ENCODE peak calls at places on chromosomes 2 and 18, in five cellular contexts. C is ascending aorta, O is neural progenitor cell, Q is adrenal gland, H is lung. R is an unnamed sample.

GRCh38 chr2:224561234-224562005 is 23.7 kb downstream of the CUL3 start:
- DNase-seq in C (no peak), O (no peak), Q (no peak), H (no peak), R (no peak)

GRCh38 chr2:215535726-215536125 is 99.9 kb upstream of the FN1 start:
- DNase-seq in O (no peak), Q (no peak), C (no peak), H (no peak), R (no peak)

GRCh38 chr2:16473575-16473974 is 192.1 kb downstream of the CYRIA start:
- DNase-seq in Q (no peak), O (no peak), C (no peak), H (no peak), R (no peak)

GRCh38 chr2:186919272-186919671 is 70.3 kb upstream of the ZSWIM2 start:
- DNase-seq in H (no peak), Q (no peak), O (no peak), C (no peak), R (peak; percentile 41)

GRCh38 chr2:10868021-10868420 is 43.7 kb upstream of the KCNF1 start:
- DNase-seq in C (no peak), O (no peak), Q (no peak), H (no peak), R (no peak)

GRCh38 chr2:157627594-157628281 is 926 bp downstream of the ACVR1C start:
- DNase-seq in Q (no peak), C (no peak), H (peak; percentile 29), O (peak; percentile 44), R (no peak)

GRCh38 chr2:231425811-231426703 is 30.5 kb downstream of the B3GNT7 start:
- DNase-seq in C (no peak), Q (no peak), H (no peak), O (no peak), R (no peak)

GRCh38 chr2:134232868-134233732 is 20.8 kb upstream of the MGAT5 start:
- DNase-seq in H (no peak), C (no peak), Q (no peak), O (no peak), R (no peak)

GRCh38 chr2:10235099-10235908 is 67.4 kb upstream of the HPCAL1 start:
- DNase-seq in C (no peak), O (no peak), Q (no peak), H (no peak), R (peak; percentile 82)

GRCh38 chr18:76528477-76529432 is 33.7 kb upstream of the ZNF516 start:
- DNase-seq in O (peak; percentile 40), Q (peak; percentile 49), H (no peak), C (no peak), R (no peak)
- H3K4me3 ChIP-seq in O (no peak overlapping the region), Q (peak overlapping the region; percentile 89), H (peak overlapping the region; percentile 27), C (peak overlapping the region; percentile 35), R (no peak overlapping the region)

GRCh38 chr2:171858397-171858958 is 35.6 kb downstream of the SLC25A12 start:
- DNase-seq in Q (no peak), C (no peak), H (no peak), O (no peak), R (no peak)

GRCh38 chr2:171852489-171852888 is 41.6 kb downstream of the SLC25A12 start:
- DNase-seq in Q (no peak), C (no peak), H (no peak), O (no peak), R (no peak)

GRCh38 chr2:171855401-171855800 is 38.6 kb downstream of the SLC25A12 start:
- DNase-seq in Q (no peak), H (no peak), C (no peak), O (no peak), R (no peak)
- H3K36me3 ChIP-seq in Q (no peaks in the 10 kb centered on the region), H (peaks cover 4% of the 10 kb centered on the region), C (peaks cover 4% of the 10 kb centered on the region), O (no peaks in the 10 kb centered on the region), R (peaks cover 13% of the 10 kb centered on the region)

DNA sequence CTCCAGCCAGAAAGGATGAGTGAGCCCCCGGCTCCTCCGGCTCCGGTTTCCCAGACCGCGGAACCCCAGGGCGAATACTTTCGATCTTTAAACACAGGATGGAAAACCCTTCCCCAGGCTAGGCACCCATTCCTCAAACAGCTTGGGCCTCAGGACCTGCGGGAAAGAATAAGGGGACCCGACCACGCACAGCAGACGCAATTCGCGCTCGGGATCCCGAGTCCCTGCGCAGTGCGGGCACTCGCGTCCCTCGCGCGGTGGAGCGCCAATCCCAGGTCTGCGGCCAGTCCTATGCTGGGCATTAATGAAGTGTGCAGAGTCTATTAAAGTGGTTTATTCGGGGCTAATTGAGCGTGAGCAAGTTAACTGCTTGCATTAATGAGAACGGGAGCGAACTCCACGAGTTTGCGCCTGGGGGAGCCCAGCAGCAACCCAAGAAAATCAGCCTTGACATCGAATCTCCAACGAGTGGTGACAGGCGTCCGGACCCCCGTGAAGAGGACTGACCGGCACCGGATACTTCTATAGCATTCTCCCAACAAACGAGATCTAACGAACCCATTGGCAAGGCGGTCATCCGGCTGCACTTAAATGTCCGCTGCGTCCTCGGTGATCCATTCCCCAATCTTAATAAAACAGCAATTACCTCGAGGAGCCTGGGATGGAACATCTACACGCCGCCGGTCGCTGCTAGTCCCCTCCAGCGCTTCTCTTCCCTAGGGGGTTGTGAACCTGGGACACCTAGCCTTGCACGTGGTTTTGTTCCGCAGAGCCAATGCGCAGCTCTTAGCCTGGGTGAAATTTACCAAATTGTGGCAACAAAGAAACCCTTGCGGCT is 1.7 kb downstream of the OSR1 start:
- DNase-seq in Q (no peak), C (no peak), O (peak; percentile 67), H (no peak), R (no peak)
- H3K9me3 ChIP-seq in Q (no peaks in the 10 kb centered on the region), C (no peaks in the 10 kb centered on the region), O (no peaks in the 10 kb centered on the region), H (peaks cover 5% of the 10 kb centered on the region), R (no peaks in the 10 kb centered on the region)

GRCh38 chr2:14285812-14286211 is 346.7 kb upstream of the LRATD1 start:
- DNase-seq in O (no peak), H (no peak), C (no peak), Q (no peak), R (no peak)
- H3K4me3 ChIP-seq in O (no peak overlapping the region), H (no peak overlapping the region), C (no peak overlapping the region), Q (no peak overlapping the region), R (no peak overlapping the region)

GRCh38 chr18:12431561-12431960 is 23.8 kb downstream of the PRELID3A start:
- DNase-seq in H (no peak), O (no peak), Q (no peak), C (no peak), R (no peak)

GRCh38 chr18:12430137-12430990 is 22.6 kb downstream of the PRELID3A start:
- DNase-seq in C (no peak), O (no peak), Q (no peak), H (no peak), R (no peak)

GRCh38 chr18:12426924-12427323 is 19.2 kb downstream of the PRELID3A start:
- DNase-seq in H (no peak), O (no peak), C (no peak), Q (no peak), R (no peak)

GRCh38 chr18:12429556-12429955 is 21.8 kb downstream of the PRELID3A start:
- DNase-seq in H (no peak), O (no peak), Q (no peak), C (no peak), R (no peak)

DNA sequence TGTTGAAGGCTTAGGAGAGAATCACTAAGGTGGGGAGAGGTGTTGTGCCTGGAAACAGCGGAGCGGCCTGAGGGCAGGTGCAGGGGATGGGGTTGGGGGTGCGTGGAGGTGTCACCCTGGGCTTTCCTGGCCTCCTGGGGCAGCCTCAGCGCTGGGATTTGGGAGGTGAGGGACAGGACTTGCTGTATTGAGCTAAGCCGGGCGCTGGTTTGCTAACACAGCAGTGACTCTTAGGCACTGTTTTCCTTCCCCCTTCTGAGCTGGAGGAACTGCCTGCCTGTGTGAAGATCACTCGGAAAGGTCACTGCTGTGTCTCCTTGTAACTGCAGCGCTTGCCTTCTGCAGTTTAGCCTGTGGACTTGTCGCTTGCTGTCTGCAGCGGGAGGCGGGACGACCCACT is 21.2 kb downstream of the PRELID3A start:
- DNase-seq in C (no peak), Q (no peak), O (no peak), H (no peak), R (no peak)
- H3K36me3 ChIP-seq in C (peaks cover 32% of the 10 kb centered on the region), Q (no peaks in the 10 kb centered on the region), O (peaks cover 3% of the 10 kb centered on the region), H (peaks cover 4% of the 10 kb centered on the region), R (peaks cover 29% of the 10 kb centered on the region)

DNA sequence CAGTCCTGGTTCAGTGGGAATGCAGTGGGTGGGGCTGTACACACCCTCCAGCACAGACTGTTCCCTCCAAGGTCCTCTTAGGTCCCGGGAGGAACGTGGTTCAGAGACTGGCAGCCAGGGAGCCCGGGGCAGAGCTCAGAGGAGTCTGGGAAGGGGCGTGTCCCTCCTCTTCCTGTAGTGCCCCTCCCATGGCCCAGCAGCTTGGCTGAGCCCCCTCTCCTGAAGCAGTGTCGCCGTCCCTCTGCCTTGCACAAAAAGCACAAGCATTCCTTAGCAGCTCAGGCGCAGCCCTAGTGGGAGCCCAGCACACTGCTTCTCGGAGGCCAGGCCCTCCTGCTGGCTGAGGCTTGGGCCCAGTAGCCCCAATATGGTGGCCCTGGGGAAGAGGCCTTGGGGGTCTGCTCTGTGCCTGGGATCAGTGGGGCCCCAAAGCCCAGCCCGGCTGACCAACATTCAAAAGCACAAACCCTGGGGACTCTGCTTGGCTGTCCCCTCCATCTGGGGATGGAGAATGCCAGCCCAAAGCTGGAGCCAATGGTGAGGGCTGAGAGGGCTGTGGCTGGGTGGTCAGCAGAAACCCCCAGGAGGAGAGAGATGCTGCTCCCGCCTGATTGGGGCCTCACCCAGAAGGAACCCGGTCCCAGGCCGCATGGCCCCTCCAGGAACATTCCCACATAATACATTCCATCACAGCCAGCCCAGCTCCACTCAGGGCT is 17.5 kb upstream of the FAHD2A start:
- DNase-seq in H (no peak), Q (no peak), C (no peak), O (peak; percentile 76), R (no peak)
- H3K9me3 ChIP-seq in H (no peaks in the 10 kb centered on the region), Q (no peaks in the 10 kb centered on the region), C (no peaks in the 10 kb centered on the region), O (no peaks in the 10 kb centered on the region), R (no peaks in the 10 kb centered on the region)